ENCODE peak calls at places on chromosome 10, in five cellular contexts. One of them, this sample, is unnamed.

GRCh38 chr10:42549851-42550250 is 88.5 kb downstream of the ZNF33B start:
- DNase-seq in AG10803: no peak
- DNase-seq in RWPE1: no peak
- DNase-seq in activated CD8-positive, alpha-beta memory T cell treated with anti-CD3 and anti-CD28 coated beads, Interleukin-2, amount 10 ng/mL, durations not matched to agents 7 days and 5 days: no peak
- DNase-seq in HS-5: no peak
- DNase-seq in this sample: no peak

GRCh38 chr10:27826369-27826768 is 80.8 kb upstream of the MKX start:
- DNase-seq in AG10803: no peak
- DNase-seq in RWPE1: no peak
- DNase-seq in activated CD8-positive, alpha-beta memory T cell treated with anti-CD3 and anti-CD28 coated beads, Interleukin-2, amount 10 ng/mL, durations not matched to agents 7 days and 5 days: no peak
- DNase-seq in HS-5: no peak
- DNase-seq in this sample: no peak

GRCh38 chr10:1022413-1022812 is 3.2 kb downstream of the IDI2 start:
- DNase-seq in AG10803: no peak
- DNase-seq in RWPE1: no peak
- DNase-seq in activated CD8-positive, alpha-beta memory T cell treated with anti-CD3 and anti-CD28 coated beads, Interleukin-2, amount 10 ng/mL, durations not matched to agents 7 days and 5 days: no peak
- DNase-seq in HS-5: no peak
- DNase-seq in this sample: peak

GRCh38 chr10:103550229-103550628 is 56.7 kb downstream of the NEURL1 start:
- DNase-seq in AG10803: no peak
- DNase-seq in RWPE1: no peak
- DNase-seq in activated CD8-positive, alpha-beta memory T cell treated with anti-CD3 and anti-CD28 coated beads, Interleukin-2, amount 10 ng/mL, durations not matched to agents 7 days and 5 days: no peak
- DNase-seq in HS-5: no peak
- DNase-seq in this sample: no peak

GRCh38 chr10:86899670-86900276 is 57.6 kb downstream of the MMRN2 start:
- DNase-seq in AG10803: peak
- DNase-seq in RWPE1: peak
- DNase-seq in activated CD8-positive, alpha-beta memory T cell treated with anti-CD3 and anti-CD28 coated beads, Interleukin-2, amount 10 ng/mL, durations not matched to agents 7 days and 5 days: peak
- DNase-seq in HS-5: no peak
- DNase-seq in this sample: peak

GRCh38 chr10:131821378-131822012 is 79.3 kb upstream of the PPP2R2D start:
- DNase-seq in AG10803: no peak
- DNase-seq in RWPE1: no peak
- DNase-seq in activated CD8-positive, alpha-beta memory T cell treated with anti-CD3 and anti-CD28 coated beads, Interleukin-2, amount 10 ng/mL, durations not matched to agents 7 days and 5 days: peak
- DNase-seq in HS-5: no peak
- DNase-seq in this sample: no peak

GRCh38 chr10:77504870-77505257 is 132.7 kb downstream of the KCNMA1 start:
- DNase-seq in AG10803: no peak
- DNase-seq in RWPE1: peak
- DNase-seq in activated CD8-positive, alpha-beta memory T cell treated with anti-CD3 and anti-CD28 coated beads, Interleukin-2, amount 10 ng/mL, durations not matched to agents 7 days and 5 days: no peak
- DNase-seq in HS-5: peak
- DNase-seq in this sample: peak

GRCh38 chr10:131577786-131578471 is 266.4 kb upstream of the TCERG1L start:
- DNase-seq in AG10803: no peak
- DNase-seq in RWPE1: no peak
- DNase-seq in activated CD8-positive, alpha-beta memory T cell treated with anti-CD3 and anti-CD28 coated beads, Interleukin-2, amount 10 ng/mL, durations not matched to agents 7 days and 5 days: peak
- DNase-seq in HS-5: no peak
- DNase-seq in this sample: no peak

GRCh38 chr10:47049906-47050305 is 138.7 kb downstream of the PTPN20 start:
- DNase-seq in AG10803: no peak
- DNase-seq in RWPE1: no peak
- DNase-seq in activated CD8-positive, alpha-beta memory T cell treated with anti-CD3 and anti-CD28 coated beads, Interleukin-2, amount 10 ng/mL, durations not matched to agents 7 days and 5 days: no peak
- DNase-seq in HS-5: no peak
- DNase-seq in this sample: no peak

GRCh38 chr10:9957352-9957751 is 1060.3 kb upstream of the CELF2 start:
- DNase-seq in AG10803: no peak
- DNase-seq in RWPE1: no peak
- DNase-seq in activated CD8-positive, alpha-beta memory T cell treated with anti-CD3 and anti-CD28 coated beads, Interleukin-2, amount 10 ng/mL, durations not matched to agents 7 days and 5 days: no peak
- DNase-seq in HS-5: no peak
- DNase-seq in this sample: peak

GRCh38 chr10:3523309-3524050 is 261.5 kb downstream of the KLF6 start:
- DNase-seq in AG10803: no peak
- DNase-seq in RWPE1: no peak
- DNase-seq in activated CD8-positive, alpha-beta memory T cell treated with anti-CD3 and anti-CD28 coated beads, Interleukin-2, amount 10 ng/mL, durations not matched to agents 7 days and 5 days: no peak
- DNase-seq in HS-5: no peak
- DNase-seq in this sample: no peak

GRCh38 chr10:122176232-122176865 is 94.7 kb upstream of the BTBD16 start:
- DNase-seq in AG10803: no peak
- DNase-seq in RWPE1: no peak
- DNase-seq in activated CD8-positive, alpha-beta memory T cell treated with anti-CD3 and anti-CD28 coated beads, Interleukin-2, amount 10 ng/mL, durations not matched to agents 7 days and 5 days: no peak
- DNase-seq in HS-5: no peak
- DNase-seq in this sample: peak

GRCh38 chr10:58424176-58424575 is 39.0 kb downstream of the TFAM start:
- DNase-seq in AG10803: peak
- DNase-seq in RWPE1: no peak
- DNase-seq in activated CD8-positive, alpha-beta memory T cell treated with anti-CD3 and anti-CD28 coated beads, Interleukin-2, amount 10 ng/mL, durations not matched to agents 7 days and 5 days: no peak
- DNase-seq in HS-5: no peak
- DNase-seq in this sample: no peak

GRCh38 chr10:126012485-126012884 is 116.1 kb downstream of the FANK1 start:
- DNase-seq in AG10803: peak
- DNase-seq in RWPE1: peak
- DNase-seq in activated CD8-positive, alpha-beta memory T cell treated with anti-CD3 and anti-CD28 coated beads, Interleukin-2, amount 10 ng/mL, durations not matched to agents 7 days and 5 days: no peak
- DNase-seq in HS-5: no peak
- DNase-seq in this sample: peak

GRCh38 chr10:92914478-92915066 is 66.3 kb downstream of the EXOC6 start:
- DNase-seq in AG10803: peak
- DNase-seq in RWPE1: peak
- DNase-seq in activated CD8-positive, alpha-beta memory T cell treated with anti-CD3 and anti-CD28 coated beads, Interleukin-2, amount 10 ng/mL, durations not matched to agents 7 days and 5 days: peak
- DNase-seq in HS-5: no peak
- DNase-seq in this sample: peak

GRCh38 chr10:125156196-125156595 is 4.2 kb downstream of the CTBP2 start:
- DNase-seq in AG10803: no peak
- DNase-seq in RWPE1: no peak
- DNase-seq in activated CD8-positive, alpha-beta memory T cell treated with anti-CD3 and anti-CD28 coated beads, Interleukin-2, amount 10 ng/mL, durations not matched to agents 7 days and 5 days: no peak
- DNase-seq in HS-5: no peak
- DNase-seq in this sample: no peak

GRCh38 chr10:96998329-96998888 is 166.3 kb downstream of the LCOR start:
- DNase-seq in AG10803: peak
- DNase-seq in RWPE1: peak
- DNase-seq in activated CD8-positive, alpha-beta memory T cell treated with anti-CD3 and anti-CD28 coated beads, Interleukin-2, amount 10 ng/mL, durations not matched to agents 7 days and 5 days: no peak
- DNase-seq in HS-5: no peak
- DNase-seq in this sample: peak

GRCh38 chr10:97851341-97852001 is 1.8 kb downstream of the GOLGA7B start:
- DNase-seq in AG10803: no peak
- DNase-seq in RWPE1: no peak
- DNase-seq in activated CD8-positive, alpha-beta memory T cell treated with anti-CD3 and anti-CD28 coated beads, Interleukin-2, amount 10 ng/mL, durations not matched to agents 7 days and 5 days: no peak
- DNase-seq in HS-5: no peak
- DNase-seq in this sample: no peak

GRCh38 chr10:8444630-8445029 is 390.1 kb downstream of the GATA3 start:
- DNase-seq in AG10803: no peak
- DNase-seq in RWPE1: no peak
- DNase-seq in activated CD8-positive, alpha-beta memory T cell treated with anti-CD3 and anti-CD28 coated beads, Interleukin-2, amount 10 ng/mL, durations not matched to agents 7 days and 5 days: peak
- DNase-seq in HS-5: no peak
- DNase-seq in this sample: no peak